ENCODE peak calls at places on chromosomes 5 and 9, in seven cellular contexts. U is AG10803; N is effector memory CD4-positive, alpha-beta T cell; M is spleen; P is cardiac fibroblast; X is mucosa of descending colon; L is sigmoid colon. K is an unnamed sample.

GRCh38 chr5:27124590-27124989 is 86.2 kb upstream of the CDH9 start:
- DNase-seq in L (no peak), U (peak; percentile 9), P (peak; percentile 49), X (no peak), N (no peak), M (no peak), K (no peak)

GRCh38 chr5:143496928-143497327 is 93.4 kb upstream of the NR3C1 start:
- DNase-seq in U (no peak), L (no peak), M (no peak), N (no peak), X (no peak), P (peak; percentile 15), K (no peak)

GRCh38 chr5:149728303-149728702 is 1.8 kb upstream of the PPARGC1B start:
- DNase-seq in P (peak; percentile 21), X (peak; percentile 85), M (no peak), U (no peak), N (no peak), L (no peak), K (no peak)

GRCh38 chr5:154937186-154937717 is 759 bp downstream of the GEMIN5 start:
- DNase-seq in L (no peak), P (peak; percentile 18), X (no peak), M (no peak), U (peak; percentile 8), N (no peak), K (no peak)

GRCh38 chr5:98904786-98905185 is 24.0 kb downstream of the CHD1 start:
- DNase-seq in P (peak; percentile 68), N (no peak), U (no peak), M (no peak), L (no peak), X (no peak), K (no peak)

GRCh38 chr5:169956756-169957155 is 23.5 kb downstream of the INSYN2B start:
- DNase-seq in N (no peak), L (no peak), X (no peak), M (no peak), P (peak; percentile 59), U (peak; percentile 61), K (no peak)

GRCh38 chr5:71596169-71596568 is 9.0 kb downstream of the MCCC2 start:
- DNase-seq in P (no peak), M (no peak), L (no peak), X (no peak), U (no peak), N (no peak), K (no peak)

GRCh38 chr9:105359899-105360298 is 87.9 kb upstream of the FSD1L start:
- DNase-seq in L (no peak), X (no peak), U (peak; percentile 24), M (no peak), N (no peak), P (peak; percentile 54), K (no peak)

GRCh38 chr9:132846918-132847515 is 31.1 kb downstream of the AK8 start:
- DNase-seq in P (no peak), L (no peak), N (no peak), X (no peak), U (no peak), M (peak; percentile 51), K (no peak)

GRCh38 chr5:3584724-3585531 is 10.7 kb upstream of the IRX1 start:
- DNase-seq in P (no peak), M (no peak), N (no peak), X (no peak), L (no peak), U (no peak), K (no peak)

GRCh38 chr9:35593581-35593980 is 11.5 kb upstream of the TESK1 start:
- DNase-seq in U (no peak), X (no peak), L (no peak), N (no peak), P (no peak), M (no peak), K (no peak)

GRCh38 chr5:73694089-73694488 is 68.1 kb downstream of the ARHGEF28 start:
- DNase-seq in M (no peak), U (no peak), L (no peak), N (no peak), P (no peak), X (no peak), K (no peak)

GRCh38 chr9:126219717-126220116 is 106.9 kb upstream of the MVB12B start:
- DNase-seq in L (no peak), P (no peak), N (no peak), M (no peak), X (no peak), U (no peak), K (no peak)

GRCh38 chr5:172768573-172769323 is 2.2 kb downstream of the DUSP1 start:
- DNase-seq in N (peak; percentile 28), L (no peak), U (peak; percentile 74), P (peak; percentile 77), M (peak; percentile 86), X (peak; percentile 52), K (peak; percentile 65)

GRCh38 chr9:112061152-112061740 is 113.9 kb downstream of the SUSD1 start:
- DNase-seq in N (no peak), X (no peak), P (peak; percentile 99), L (peak; percentile 80), U (peak; percentile 97), M (peak; percentile 81), K (peak; percentile 16)

GRCh38 chr9:132857031-132857430 is 21.1 kb downstream of the AK8 start:
- DNase-seq in N (no peak), X (no peak), L (peak; percentile 93), U (peak; percentile 77), M (no peak), P (peak; percentile 59), K (no peak)

GRCh38 chr5:1540831-1541661 is 17.3 kb upstream of the LPCAT1 start:
- DNase-seq in N (no peak), M (peak; percentile 76), L (peak; percentile 52), X (no peak), U (no peak), P (no peak), K (no peak)
- H3K4me3 ChIP-seq in N (no peak overlapping the region), M (no peak overlapping the region), L (no peak overlapping the region), X (no peak overlapping the region), U (no peak overlapping the region), P (no peak overlapping the region), K (no peak overlapping the region)

DNA sequence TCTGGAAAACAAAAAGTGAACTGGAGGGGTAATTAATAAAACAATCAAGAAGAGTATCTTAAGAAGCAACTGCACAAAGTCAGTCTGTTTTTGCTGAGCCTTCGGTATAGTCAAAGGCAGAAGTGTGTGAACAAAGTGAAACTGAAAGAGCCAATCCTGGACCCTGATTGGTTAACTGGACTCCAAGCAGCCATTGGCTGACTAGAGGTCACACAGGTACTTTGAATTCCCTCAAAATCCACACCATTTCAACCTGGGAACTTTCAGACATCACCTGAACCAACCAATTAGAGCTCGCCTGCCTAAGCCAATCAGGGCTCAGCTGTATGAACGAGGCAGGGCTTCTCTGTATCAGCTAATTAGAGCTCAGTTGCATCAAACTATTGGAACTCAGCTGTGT is 286.7 kb downstream of the TLE4 start:
- DNase-seq in U (peak; percentile 31), M (no peak), P (peak; percentile 55), X (no peak), L (no peak), N (no peak), K (peak; percentile 38)
- H3K4me3 ChIP-seq in U (no peak overlapping the region), M (no peak overlapping the region), P (no peak overlapping the region), X (no peak overlapping the region), L (no peak overlapping the region), N (no peak overlapping the region), K (no peak overlapping the region)

GRCh38 chr9:8315211-8315610 is 515.6 kb upstream of the DMAC1 start:
- DNase-seq in N (no peak), U (no peak), P (peak; percentile 18), X (no peak), M (no peak), L (no peak), K (no peak)
- H3K4me3 ChIP-seq in N (no peak overlapping the region), U (no peak overlapping the region), P (no peak overlapping the region), X (no peak overlapping the region), M (no peak overlapping the region), L (no peak overlapping the region), K (no peak overlapping the region)

GRCh38 chr5:158212237-158212636 is 353.3 kb upstream of the CLINT1 start:
- DNase-seq in U (no peak), N (no peak), P (no peak), X (no peak), L (no peak), M (no peak), K (no peak)

GRCh38 chr5:158207733-158208132 is 348.8 kb upstream of the CLINT1 start:
- DNase-seq in P (no peak), M (no peak), L (no peak), U (no peak), N (no peak), X (no peak), K (no peak)

GRCh38 chr5:158205992-158206391 is 347.0 kb upstream of the CLINT1 start:
- DNase-seq in L (no peak), U (no peak), P (no peak), M (no peak), N (no peak), X (no peak), K (no peak)

GRCh38 chr5:158212915-158213314 is 354.0 kb upstream of the CLINT1 start:
- DNase-seq in U (no peak), P (peak; percentile 2), M (no peak), L (no peak), X (no peak), N (no peak), K (no peak)

DNA sequence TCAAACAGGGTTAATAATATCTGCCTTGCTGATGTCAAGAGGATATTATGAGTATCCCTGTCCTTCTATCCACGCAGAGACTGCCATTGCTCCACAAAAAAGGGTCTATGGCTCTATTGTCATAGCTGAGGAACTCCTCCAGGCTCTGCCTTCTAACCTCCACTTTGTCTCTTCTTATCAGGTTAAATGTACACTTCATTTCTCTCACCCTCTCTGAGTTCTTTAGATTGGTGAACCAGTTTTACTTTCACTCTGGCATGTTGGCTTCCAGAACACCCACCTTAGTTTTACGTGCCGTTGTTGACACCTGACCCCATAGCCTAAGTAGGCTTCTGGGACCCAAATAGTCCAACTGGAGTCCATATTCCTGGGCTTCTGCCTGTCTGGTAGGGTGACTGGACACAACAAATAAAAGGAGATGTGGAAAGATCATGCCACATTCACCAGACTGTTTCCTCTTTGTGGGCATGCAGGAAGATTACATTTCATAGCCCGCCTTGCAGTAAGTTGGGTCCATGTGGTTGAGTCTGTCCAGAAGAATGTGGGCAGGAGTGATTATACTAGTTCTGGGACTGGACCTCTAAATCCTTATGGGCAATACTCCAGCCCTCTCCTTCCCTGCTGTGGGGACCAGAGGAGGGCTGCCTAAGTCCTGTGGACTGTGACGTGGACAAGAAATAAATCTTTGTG is 350.4 kb upstream of the CLINT1 start:
- DNase-seq in X (no peak), U (no peak), P (no peak), M (no peak), L (no peak), N (no peak), K (no peak)
- H3K4me3 ChIP-seq in X (no peak overlapping the region), U (no peak overlapping the region), P (no peak overlapping the region), M (no peak overlapping the region), L (no peak overlapping the region), N (no peak overlapping the region), K (no peak overlapping the region)